ENCODE peak calls at places on chromosomes 5 and 9, in eight cellular contexts. X, M, C, P, G, E, H and Y are unnamed samples. For H3K4me1 and H3K36me3, the result is how much of the 10 kb centered on the place peaks cover.

GRCh38 chr9:15856591-15856990 is 303.7 kb downstream of the CCDC171 start:
- DNase-seq in X (no peak), P (no peak), M (no peak), C (no peak), E (no peak), H (no peak), G (no peak), Y (no peak)

GRCh38 chr9:19408316-19408692 is 505 bp upstream of the ACER2 start:
- DNase-seq in G (no peak), E (no peak), P (no peak), C (no peak), X (no peak), H (no peak), M (no peak), Y (no peak)

GRCh38 chr9:110255417-110256141 is 728 bp downstream of the TXN start:
- DNase-seq in G (peak), C (peak), E (peak), X (peak), P (peak), H (peak), M (peak), Y (no peak)

GRCh38 chr9:116313638-116314037 is 160.0 kb downstream of the PAPPA start:
- DNase-seq in M (no peak), E (no peak), P (no peak), G (no peak), C (no peak), X (no peak), H (no peak), Y (no peak)

GRCh38 chr5:158313739-158314464 is 455.0 kb upstream of the CLINT1 start:
- DNase-seq in M (no peak), C (no peak), E (no peak), X (no peak), H (no peak), P (peak), G (no peak), Y (no peak)

GRCh38 chr9:83405674-83406255 is 132.4 kb downstream of the FRMD3 start:
- DNase-seq in G (no peak), X (no peak), E (no peak), P (no peak), C (no peak), H (no peak), M (no peak), Y (no peak)

GRCh38 chr5:68334550-68334880 is 119.0 kb downstream of the PIK3R1 start:
- DNase-seq in E (no peak), X (no peak), P (no peak), C (no peak), H (no peak), M (no peak), G (no peak), Y (no peak)

GRCh38 chr5:157602505-157602904 is 26.9 kb upstream of the ADAM19 start:
- DNase-seq in E (peak), M (peak), P (no peak), C (no peak), G (no peak), X (no peak), H (no peak), Y (no peak)

GRCh38 chr5:176647870-176648466 is 684 bp downstream of the TSPAN17 start:
- DNase-seq in P (peak), X (peak), M (no peak), E (no peak), H (no peak), C (peak), G (peak), Y (no peak)

GRCh38 chr5:99037668-99038067 is 108.9 kb upstream of the CHD1 start:
- DNase-seq in X (peak), M (no peak), C (peak), G (no peak), E (no peak), H (peak), P (peak), Y (no peak)

GRCh38 chr9:129482521-129483466 is 138.1 kb downstream of the C9orf50 start:
- DNase-seq in H (no peak), M (no peak), G (peak), P (peak), C (peak), E (peak), X (peak), Y (no peak)

GRCh38 chr9:70020217-70020616 is 23.4 kb upstream of the MAMDC2 start:
- DNase-seq in G (no peak), H (no peak), C (no peak), P (peak), E (no peak), X (peak), M (no peak), Y (no peak)

GRCh38 chr5:106418196-106418595 is 1252.5 kb downstream of the EFNA5 start:
- DNase-seq in H (no peak), G (no peak), C (no peak), P (no peak), X (no peak), E (no peak), M (no peak), Y (no peak)

GRCh38 chr9:82191082-82191481 is 202.5 kb downstream of the SPATA31D1 start:
- DNase-seq in P (no peak), M (no peak), C (no peak), G (no peak), H (no peak), X (no peak), E (no peak), Y (no peak)

GRCh38 chr5:64947031-64947430 is 178.3 kb downstream of the CWC27 start:
- DNase-seq in G (no peak), X (no peak), C (no peak), E (no peak), M (no peak), H (peak), P (no peak), Y (no peak)

GRCh38 chr5:29113516-29113915 is 2075.1 kb upstream of the CDH9 start:
- DNase-seq in E (no peak), C (no peak), X (no peak), G (no peak), H (no peak), P (peak), M (no peak), Y (no peak)

GRCh38 chr5:127696688-127697087 is 6.5 kb upstream of the CCDC192 start:
- DNase-seq in X (no peak), P (no peak), M (no peak), H (no peak), G (no peak), E (no peak), C (no peak), Y (no peak)

GRCh38 chr5:91937121-91937520 is 554.0 kb upstream of the ARRDC3 start:
- DNase-seq in M (no peak), G (no peak), E (no peak), C (no peak), H (no peak), P (no peak), X (no peak), Y (no peak)

GRCh38 chr5:147162740-147163139 is 72.1 kb upstream of the STK32A start:
- DNase-seq in M (no peak), P (no peak), C (no peak), H (no peak), X (no peak), E (no peak), G (no peak), Y (no peak)

GRCh38 chr5:89827960-89828359 is 581.6 kb downstream of the CETN3 start:
- DNase-seq in X (no peak), E (no peak), G (no peak), H (no peak), M (no peak), P (no peak), C (no peak), Y (no peak)

GRCh38 chr9:11141357-11141756 is 528.6 kb upstream of the PTPRD start:
- DNase-seq in H (no peak), G (no peak), C (no peak), E (no peak), X (no peak), M (no peak), P (no peak), Y (no peak)
- H3K4me1 ChIP-seq in H (under half), G (under half), C (under half), E (under half), X (under half), M (under half), P (under half), Y (under half)

DNA sequence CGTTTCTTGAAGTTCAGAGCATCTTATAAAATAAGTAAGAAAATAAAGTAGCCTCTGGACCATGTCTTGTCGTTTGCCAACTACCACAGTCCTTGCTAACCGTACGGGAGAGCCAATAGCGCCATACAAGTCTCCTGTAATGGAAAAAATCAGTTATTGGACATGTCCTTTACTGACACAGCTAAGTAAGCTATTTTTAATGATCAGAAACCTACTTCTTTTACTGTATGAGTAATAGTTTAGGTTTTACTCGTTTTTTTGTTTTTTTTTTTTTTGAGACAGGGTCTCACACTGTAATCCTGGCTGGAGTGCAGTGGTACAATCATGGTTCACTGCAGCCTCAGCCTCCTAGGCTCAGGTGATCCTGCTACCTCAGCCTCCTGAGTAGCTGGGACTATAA is 37.8 kb upstream of the RAPGEF6 start:
- DNase-seq in C (no peak), M (no peak), E (no peak), H (no peak), P (no peak), G (no peak), X (no peak), Y (no peak)
- H3K36me3 ChIP-seq in C (half or more), M (half or more), E (under half), H (under half), P (half or more), G (under half), X (under half), Y (under half)

DNA sequence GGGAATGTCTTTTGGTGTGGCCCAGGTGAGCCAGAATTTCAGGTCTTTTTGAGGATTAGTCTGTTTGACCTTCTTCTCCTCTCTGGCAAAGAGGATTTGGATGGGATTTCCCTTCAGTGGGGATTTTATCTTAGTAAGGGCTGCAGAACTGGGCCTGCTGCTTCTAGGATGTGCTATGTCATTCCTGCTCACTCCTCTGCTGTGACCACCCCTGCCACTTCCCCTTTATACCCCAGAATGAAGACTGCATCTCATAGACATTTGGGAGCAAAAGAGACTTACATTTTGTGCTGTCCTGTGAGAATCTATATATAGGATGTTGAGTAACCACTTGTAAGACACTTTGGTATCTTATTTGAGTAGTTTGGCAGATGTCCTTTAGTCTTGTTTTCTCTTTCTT is 76.2 kb downstream of the ARHGAP26 start:
- DNase-seq in P (no peak), M (no peak), G (no peak), X (no peak), C (no peak), E (no peak), H (no peak), Y (no peak)
- H3K4me1 ChIP-seq in P (under half), M (under half), G (under half), X (under half), C (under half), E (under half), H (under half), Y (under half)

GRCh38 chr9:92719028-92719647 is 45.5 kb downstream of the BICD2 start:
- DNase-seq in X (no peak), P (no peak), M (no peak), E (no peak), G (no peak), H (no peak), C (no peak), Y (no peak)
- H3K36me3 ChIP-seq in X (under half), P (under half), M (half or more), E (under half), G (under half), H (under half), C (half or more), Y (half or more)

GRCh38 chr5:141484499-141485304 is at the start of gene PCDHGC4:
- DNase-seq in C (no peak), P (peak), M (peak), H (no peak), G (no peak), X (no peak), E (no peak), Y (no peak)
- H3K4me1 ChIP-seq in C (under half), P (under half), M (half or more), H (under half), G (under half), X (under half), E (under half), Y (half or more)

GRCh38 chr5:74767579-74767913 is 497 bp downstream of the NSA2 start:
- DNase-seq in M (peak), C (no peak), H (peak), G (peak), P (peak), E (no peak), X (no peak), Y (no peak)

GRCh38 chr5:74766348-74766886 is 500 bp downstream of the GFM2 start:
- DNase-seq in M (peak), H (peak), G (no peak), P (no peak), E (no peak), X (no peak), C (no peak), Y (no peak)

GRCh38 chr5:74766887-74767578 is at the start of the genes GFM2 and NSA2:
- DNase-seq in G (peak), C (peak), H (peak), X (peak), M (peak), E (peak), P (peak), Y (no peak)

DNA sequence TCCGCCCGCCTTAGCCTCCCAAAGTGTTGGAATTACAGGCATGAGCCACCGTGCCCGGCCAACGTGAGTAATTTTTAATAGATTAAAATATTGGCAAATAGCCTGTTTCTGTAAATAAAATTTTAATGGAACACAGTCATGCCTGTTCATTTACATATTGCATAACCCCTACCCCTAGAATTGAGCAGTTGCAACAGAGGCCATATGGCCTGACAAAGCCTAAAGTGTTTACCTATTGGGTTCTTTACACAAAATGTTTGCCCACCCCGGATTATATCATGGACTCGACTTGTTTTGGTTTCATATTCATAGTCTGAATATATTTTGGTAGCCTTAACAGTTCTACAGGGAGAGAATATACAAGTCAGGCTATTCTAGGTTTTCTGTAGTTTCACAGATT is 5.3 kb downstream of the NSA2 start:
- DNase-seq in H (peak), X (no peak), E (no peak), C (no peak), G (no peak), M (no peak), P (no peak), Y (no peak)
- H3K36me3 ChIP-seq in H (under half), X (under half), E (under half), C (half or more), G (under half), M (half or more), P (half or more), Y (half or more)

DNA sequence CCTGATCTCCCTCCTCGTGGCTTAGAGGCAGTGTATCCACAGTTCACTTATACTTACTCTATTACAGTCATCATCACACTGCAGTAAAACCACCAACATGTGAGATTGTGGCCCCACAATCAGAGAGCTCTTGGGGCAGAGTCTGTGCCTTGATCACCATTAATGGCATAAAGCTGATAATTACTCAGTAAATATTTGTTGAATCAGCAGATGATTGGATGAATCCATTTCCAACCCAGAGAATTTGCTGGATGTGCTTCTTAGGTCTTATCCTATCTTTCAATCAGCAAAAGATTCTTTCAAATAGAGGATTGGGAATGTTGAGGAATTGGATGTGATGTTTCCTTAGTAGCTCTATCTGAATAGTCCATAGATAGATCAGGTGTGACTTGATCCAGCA is 88.8 kb upstream of the PITX1 start:
- DNase-seq in H (no peak), P (no peak), G (no peak), C (no peak), M (no peak), E (no peak), X (no peak), Y (no peak)
- H3K4me1 ChIP-seq in H (under half), P (under half), G (under half), C (under half), M (under half), E (under half), X (under half), Y (under half)